ENCODE peak calls at places on chromosomes 7 and 10, in six cellular contexts. V is lower leg skin, A is IMR-90, Y is spleen, J is NB4, E is esophagus squamous epithelium. W is an unnamed sample.

GRCh38 chr7:73350311-73351068 is 22.5 kb downstream of the FKBP6 start:
- DNase-seq in V (no peak), A (no peak), Y (no peak), J (no peak), E (no peak), W (no peak)

GRCh38 chr10:74953214-74953613 is 126.8 kb downstream of the KAT6B start:
- DNase-seq in V (no peak), A (no peak), Y (no peak), J (no peak), E (no peak), W (no peak)

GRCh38 chr7:92504563-92504962 is 23.8 kb downstream of the PEX1 start:
- DNase-seq in V (no peak), A (no peak), Y (no peak), J (no peak), E (no peak), W (no peak)

GRCh38 chr10:12705943-12706342 is 295.6 kb downstream of the CCDC3 start:
- DNase-seq in V (no peak), A (no peak), Y (no peak), J (no peak), E (no peak), W (no peak)

GRCh38 chr7:135147341-135147898 is 452 bp upstream of the TMEM140 start:
- DNase-seq in V (no peak), A (peak), Y (no peak), J (no peak), E (no peak), W (no peak)

GRCh38 chr10:103637855-103638561 is 144.5 kb downstream of the NEURL1 start:
- DNase-seq in V (no peak), A (peak), Y (no peak), J (no peak), E (no peak), W (no peak)

GRCh38 chr10:71542476-71542875 is 145.8 kb downstream of the CDH23 start:
- DNase-seq in V (no peak), A (no peak), Y (no peak), J (no peak), E (no peak), W (no peak)

GRCh38 chr10:118543714-118544400 is 51.6 kb downstream of the PRLHR start:
- DNase-seq in V (no peak), A (peak), Y (no peak), J (peak), E (no peak), W (peak)

GRCh38 chr10:59234814-59235429 is 58.5 kb downstream of the PHYHIPL start:
- DNase-seq in V (no peak), A (peak), Y (no peak), J (peak), E (no peak), W (no peak)

GRCh38 chr7:133300097-133300496 is 47.2 kb downstream of the EXOC4 start:
- DNase-seq in V (no peak), A (no peak), Y (no peak), J (no peak), E (no peak), W (no peak)

GRCh38 chr10:13928362-13928921 is 341.7 kb downstream of the PRPF18 start:
- DNase-seq in V (no peak), A (no peak), Y (no peak), J (no peak), E (no peak), W (no peak)

GRCh38 chr10:33341638-33342037 is 7.2 kb upstream of the NRP1 start:
- DNase-seq in V (no peak), A (peak), Y (no peak), J (no peak), E (no peak), W (no peak)

GRCh38 chr10:21927601-21928000 is 75.9 kb downstream of the DNAJC1 start:
- DNase-seq in V (no peak), A (peak), Y (no peak), J (no peak), E (no peak), W (no peak)

GRCh38 chr10:361203-362135 is 226.2 kb downstream of the ZMYND11 start:
- DNase-seq in V (no peak), A (no peak), Y (peak), J (no peak), E (no peak), W (no peak)

GRCh38 chr7:73423519-73424485 is 9.8 kb upstream of the FZD9 start:
- DNase-seq in V (no peak), A (peak), Y (peak), J (no peak), E (no peak), W (no peak)

GRCh38 chr7:16918288-16918895 is 36.6 kb upstream of the AGR3 start:
- DNase-seq in V (no peak), A (peak), Y (no peak), J (peak), E (no peak), W (no peak)

GRCh38 chr7:30984359-30985107 is 20.8 kb downstream of the GHRHR start:
- DNase-seq in V (peak), A (no peak), Y (no peak), J (peak), E (no peak), W (peak)

GRCh38 chr10:132508497-132509443 is 28.8 kb upstream of the INPP5A start:
- DNase-seq in V (peak), A (no peak), Y (peak), J (no peak), E (no peak), W (no peak)

GRCh38 chr10:110181451-110181850 is 26.0 kb upstream of the MXI1 start:
- DNase-seq in V (peak), A (no peak), Y (peak), J (no peak), E (no peak), W (no peak)

GRCh38 chr10:988667-989545 is 672 bp downstream of the GTPBP4 start:
- DNase-seq in V (peak), A (peak), Y (no peak), J (no peak), E (no peak), W (no peak)

GRCh38 chr10:31867646-31868045 is 61.0 kb downstream of the ARHGAP12 start:
- DNase-seq in V (no peak), A (peak), Y (no peak), J (no peak), E (no peak), W (no peak)
- TF ChIP-seq POLR2A in V (no peak), A (no peak), Y (no peak), J (no peak), E (no peak), W (no peak)

DNA sequence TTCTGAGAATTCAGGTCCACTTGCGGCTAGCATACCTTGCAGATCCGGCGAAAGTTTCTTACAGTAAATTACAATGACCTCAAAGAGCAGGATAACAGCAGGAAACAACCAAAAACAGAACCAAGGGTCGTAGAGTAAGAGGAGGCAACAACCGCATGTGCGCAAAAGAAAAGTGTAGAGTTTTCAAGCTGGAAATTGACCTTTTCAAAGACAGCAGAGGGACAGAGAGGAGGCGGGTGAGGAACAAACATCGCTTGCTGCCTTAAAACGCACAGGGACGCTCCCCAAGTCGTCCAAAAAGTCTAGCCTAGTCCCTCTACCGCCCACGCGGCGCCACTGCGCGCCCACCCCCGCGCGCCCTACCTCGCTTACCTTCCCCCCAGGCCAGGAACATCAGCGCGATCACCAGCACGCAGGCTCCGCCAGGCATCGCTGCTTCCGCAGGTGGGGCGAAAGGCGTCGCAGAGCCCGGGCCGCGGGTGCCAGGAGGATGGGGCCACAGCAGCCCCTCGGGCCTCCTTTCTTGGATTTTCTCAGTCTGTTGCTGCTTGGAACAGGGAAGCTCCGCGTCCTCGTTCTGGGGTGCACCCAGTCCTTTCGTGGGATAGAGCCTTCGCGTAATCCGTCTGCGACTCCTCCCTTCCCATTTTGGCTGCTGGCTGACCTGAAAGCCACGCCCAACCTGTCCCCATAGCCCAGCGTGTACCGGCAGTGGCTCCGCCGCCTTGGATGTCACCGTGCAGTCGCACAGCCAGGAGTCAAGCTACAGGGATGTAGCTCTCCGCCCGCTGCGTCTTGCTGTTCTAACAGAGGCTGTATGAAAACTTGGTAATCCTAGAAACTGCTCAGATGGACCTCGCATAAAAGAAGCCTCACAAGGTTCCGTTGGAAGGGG is at the start of gene VWDE:
- DNase-seq in V (peak), A (no peak), Y (peak), J (no peak), E (no peak), W (peak)
- TF ChIP-seq POLR2A in V (no peak), A (no peak), Y (no peak), J (no peak), E (no peak), W (no peak)

GRCh38 chr7:76347710-76348109 is 11.1 kb downstream of the YWHAG start:
- DNase-seq in V (no peak), A (no peak), Y (no peak), J (no peak), E (no peak), W (no peak)

GRCh38 chr7:76343294-76343930 is 15.4 kb downstream of the YWHAG start:
- DNase-seq in V (no peak), A (peak), Y (no peak), J (no peak), E (no peak), W (no peak)

GRCh38 chr7:76343931-76344321 is 14.9 kb downstream of the YWHAG start:
- DNase-seq in V (no peak), A (no peak), Y (no peak), J (no peak), E (no peak), W (no peak)

GRCh38 chr7:76346778-76347177 is 12.0 kb downstream of the YWHAG start:
- DNase-seq in V (no peak), A (no peak), Y (no peak), J (no peak), E (no peak), W (no peak)

DNA sequence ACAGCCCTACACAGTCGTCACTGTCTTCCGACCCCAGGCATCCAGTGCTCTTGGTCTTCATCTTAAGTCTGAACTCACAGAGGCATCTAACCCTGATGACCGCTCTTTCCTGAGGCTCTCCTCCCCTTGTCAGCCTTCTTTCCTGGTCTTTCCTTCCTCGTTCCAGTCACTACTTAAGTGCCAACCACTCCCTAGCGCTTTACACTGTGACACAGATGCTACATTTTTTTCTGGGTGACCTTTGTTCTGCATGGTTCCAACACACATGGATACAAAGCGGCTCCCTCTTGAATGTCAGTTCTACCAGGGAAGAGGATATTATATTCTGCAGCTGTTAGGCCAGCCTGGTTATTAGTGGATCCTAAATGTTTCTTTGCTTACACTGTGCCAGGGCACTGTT is 12.7 kb downstream of the YWHAG start:
- DNase-seq in V (no peak), A (no peak), Y (no peak), J (no peak), E (no peak), W (no peak)
- TF ChIP-seq POLR2A in V (no peak), A (no peak), Y (no peak), J (no peak), E (no peak), W (no peak)

GRCh38 chr10:73110345-73110849 is at the start of gene NUDT13:
- DNase-seq in V (peak), A (peak), Y (no peak), J (peak), E (no peak), W (peak)
- TF ChIP-seq POLR2A in V (no peak), A (no peak), Y (no peak), J (peak), E (no peak), W (peak)

DNA sequence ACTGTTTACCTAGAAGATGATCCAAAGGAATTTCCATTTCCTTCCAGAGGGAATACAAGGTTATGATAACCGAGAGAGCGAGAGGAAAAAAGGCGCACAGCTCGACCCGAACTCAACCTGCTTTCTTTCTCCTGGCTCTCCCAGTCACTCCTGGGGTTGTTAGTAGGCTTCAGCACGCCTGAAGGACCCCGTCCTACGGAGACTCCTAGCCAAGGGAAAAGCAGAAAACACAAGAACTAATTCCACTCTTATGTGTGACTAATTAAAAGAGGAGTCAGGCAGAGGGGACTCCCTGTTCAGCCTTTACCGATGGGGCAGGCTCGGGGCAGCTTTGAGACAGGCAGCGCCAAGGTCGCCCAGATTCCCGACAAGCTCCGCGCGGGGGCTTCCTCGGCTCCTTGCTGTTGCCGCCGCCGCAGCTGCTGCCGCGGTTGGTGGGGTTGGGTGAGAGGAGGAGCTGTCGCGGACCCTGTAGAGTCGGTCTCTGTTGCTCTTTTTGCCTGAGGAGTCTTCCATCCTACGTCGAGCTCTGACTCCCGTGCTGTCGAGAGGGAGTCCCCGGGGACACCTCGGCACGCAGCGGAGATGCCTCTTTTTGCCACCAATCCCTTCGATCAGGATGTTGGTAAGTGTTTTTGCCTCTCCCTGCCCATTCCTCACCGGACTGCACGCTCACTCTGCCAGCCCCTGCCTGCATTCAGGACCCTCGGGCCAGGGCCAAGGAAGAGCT is at the start of gene STAM:
- DNase-seq in V (peak), A (peak), Y (peak), J (peak), E (peak), W (peak)
- TF ChIP-seq POLR2A in V (no peak), A (peak), Y (peak), J (peak), E (peak), W (peak)

GRCh38 chr7:36308031-36308430 is 81.6 kb upstream of the ANLN start:
- DNase-seq in V (no peak), A (no peak), Y (no peak), J (no peak), E (no peak), W (no peak)
- TF ChIP-seq POLR2A in V (no peak), A (no peak), Y (no peak), J (no peak), E (no peak), W (no peak)

GRCh38 chr10:101000602-101000991 is 989 bp downstream of the LZTS2 start:
- DNase-seq in V (no peak), A (no peak), Y (peak), J (no peak), E (no peak), W (no peak)
- TF ChIP-seq POLR2A in V (no peak), A (no peak), Y (no peak), J (no peak), E (no peak), W (no peak)

DNA sequence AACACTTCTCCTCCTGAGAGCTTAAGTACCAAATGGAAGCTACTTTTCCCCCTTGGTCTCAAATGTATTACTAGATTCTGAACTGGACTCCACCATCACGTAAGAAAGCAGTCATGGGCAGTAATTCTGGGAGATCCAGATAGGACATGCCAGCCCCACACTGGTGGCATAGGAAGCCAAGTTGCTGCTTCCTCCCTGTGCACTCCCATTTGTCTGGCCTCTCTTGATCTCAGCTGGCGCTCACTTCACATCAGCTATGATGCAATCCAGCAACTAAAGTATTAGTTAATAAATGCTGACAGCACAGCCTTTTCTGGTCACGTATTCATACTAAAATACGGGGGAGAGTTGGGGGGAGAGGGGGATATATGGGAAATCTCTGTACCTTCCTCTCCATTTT is 3.4 kb upstream of the IL6 start:
- DNase-seq in V (no peak), A (no peak), Y (no peak), J (no peak), E (no peak), W (no peak)
- TF ChIP-seq POLR2A in V (no peak), A (no peak), Y (no peak), J (no peak), E (no peak), W (no peak)

DNA sequence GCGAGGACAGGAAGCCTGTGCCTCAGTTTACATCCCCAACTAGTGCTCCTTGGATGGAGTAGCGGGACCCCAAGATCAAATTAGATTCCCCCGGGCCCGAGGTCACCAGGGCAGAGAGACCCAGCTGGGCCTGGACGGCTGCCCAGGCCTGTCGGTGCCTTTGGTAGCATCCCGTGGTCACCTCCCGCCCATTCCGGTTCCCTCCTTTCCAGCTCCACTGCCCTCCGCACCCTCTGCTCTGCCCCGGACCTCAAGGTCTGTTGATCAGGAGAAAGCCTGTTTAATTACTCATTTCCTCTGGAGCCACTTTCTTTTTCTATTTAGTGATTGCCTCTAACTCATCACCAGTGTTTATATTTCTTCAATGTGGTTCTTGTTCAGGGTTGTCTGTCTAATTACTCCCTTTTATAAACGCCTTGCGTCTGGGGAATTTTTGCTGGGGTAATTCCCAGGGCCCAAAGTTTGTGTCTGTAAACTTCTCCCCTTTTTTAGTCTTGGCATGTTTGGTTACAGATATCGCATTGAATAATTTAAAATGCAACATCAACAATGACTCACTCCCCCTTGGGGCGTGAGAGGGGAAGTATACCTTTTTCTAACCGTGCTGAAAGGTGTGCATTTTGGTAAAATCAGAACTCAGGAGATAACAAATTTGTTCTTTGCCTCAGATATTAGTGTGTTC is 1.9 kb downstream of the FOXK1 start:
- DNase-seq in V (no peak), A (peak), Y (peak), J (peak), E (no peak), W (peak)
- TF ChIP-seq POLR2A in V (no peak), A (peak), Y (no peak), J (no peak), E (no peak), W (no peak)

GRCh38 chr10:60943372-60944158 is 420 bp downstream of the RHOBTB1 start:
- DNase-seq in V (peak), A (peak), Y (peak), J (no peak), E (no peak), W (peak)
- TF ChIP-seq POLR2A in V (no peak), A (peak), Y (no peak), J (no peak), E (no peak), W (peak)

W was measured in H54.